ENCODE peak calls at places on chromosome 21, in seven cellular contexts. G, R, O, J, Y, Z and Q are unnamed samples.

GRCh38 chr21:17802568-17802967 is 16.6 kb downstream of the C21orf91 start:
- DNase-seq in Z (no peak), Y (no peak), J (no peak), R (peak; percentile 71), G (no peak), O (no peak), Q (no peak)

GRCh38 chr21:44525431-44526095 is 14.4 kb downstream of the KRTAP10-1 start:
- DNase-seq in Z (no peak), Y (no peak), J (no peak), O (no peak), R (no peak), G (no peak), Q (no peak)

GRCh38 chr21:31395268-31395667 is 51.2 kb upstream of the TIAM1 start:
- DNase-seq in R (no peak), O (no peak), Y (no peak), J (no peak), G (no peak), Z (no peak), Q (no peak)

GRCh38 chr21:42187976-42188653 is 30.8 kb upstream of the ABCG1 start:
- DNase-seq in Y (no peak), R (peak; percentile 46), Z (peak; percentile 69), J (peak; percentile 89), G (peak; percentile 83), O (no peak), Q (no peak)

GRCh38 chr21:42496839-42497202 is 797 bp upstream of the RSPH1 start:
- DNase-seq in R (no peak), O (no peak), Y (no peak), Z (no peak), J (no peak), G (no peak), Q (no peak)

GRCh38 chr21:45294509-45295291 is 7.0 kb upstream of the POFUT2 start:
- DNase-seq in R (peak; percentile 97), G (no peak), J (no peak), Y (peak; percentile 89), O (peak; percentile 95), Z (no peak), Q (no peak)

GRCh38 chr21:41147979-41148355 is 20.0 kb upstream of the BACE2 start:
- DNase-seq in R (no peak), G (no peak), J (no peak), O (no peak), Z (no peak), Y (no peak), Q (no peak)

GRCh38 chr21:25080706-25081495 is 526.4 kb downstream of the MRPL39 start:
- DNase-seq in J (no peak), R (no peak), O (no peak), Y (no peak), Z (no peak), G (no peak), Q (no peak)

GRCh38 chr21:41961282-41961701 is 7.5 kb upstream of the C2CD2 start:
- DNase-seq in J (no peak), O (no peak), Y (no peak), R (no peak), G (no peak), Z (no peak), Q (no peak)

GRCh38 chr21:44991538-44992483 is 52.0 kb downstream of the SLX9 start:
- DNase-seq in R (no peak), Y (no peak), J (no peak), G (no peak), O (no peak), Z (no peak), Q (no peak)

GRCh38 chr21:36610201-36610600 is 88.7 kb upstream of the SIM2 start:
- DNase-seq in J (no peak), O (no peak), Z (no peak), R (no peak), Y (no peak), G (no peak), Q (no peak)

GRCh38 chr21:46171996-46172862 is 12.0 kb downstream of the SPATC1L start:
- DNase-seq in G (no peak), Y (no peak), R (no peak), Z (no peak), J (no peak), O (no peak), Q (no peak)

GRCh38 chr21:42013338-42013737 is 3.2 kb upstream of the ZBTB21 start:
- DNase-seq in Z (no peak), G (no peak), R (no peak), O (no peak), Y (no peak), J (no peak), Q (no peak)

GRCh38 chr21:24861471-24861870 is 745.8 kb downstream of the MRPL39 start:
- DNase-seq in Z (no peak), J (no peak), R (no peak), G (no peak), O (no peak), Y (no peak), Q (no peak)

GRCh38 chr21:45309069-45309521 is 21.4 kb upstream of the POFUT2 start:
- DNase-seq in Y (peak; percentile 91), O (no peak), Z (peak; percentile 55), J (peak; percentile 50), R (peak; percentile 88), G (peak; percentile 71), Q (peak; percentile 49)

GRCh38 chr21:42375141-42375905 is 9.0 kb upstream of the TFF1 start:
- DNase-seq in O (no peak), Z (peak; percentile 73), R (no peak), J (no peak), Y (no peak), G (no peak), Q (no peak)

GRCh38 chr21:39184050-39184980 is 1.1 kb upstream of the PSMG1 start:
- DNase-seq in O (no peak), G (no peak), Y (no peak), Z (peak; percentile 25), J (peak; percentile 61), R (no peak), Q (peak; percentile 45)

GRCh38 chr21:15625363-15625762 is 104.4 kb upstream of the USP25 start:
- DNase-seq in Y (no peak), R (no peak), Z (no peak), J (no peak), O (no peak), G (no peak), Q (no peak)

GRCh38 chr21:41713495-41714281 is 53.2 kb downstream of the RIPK4 start:
- DNase-seq in Y (no peak), O (no peak), R (no peak), J (no peak), G (no peak), Z (peak; percentile 93), Q (no peak)

GRCh38 chr21:42056996-42057689 is 14.0 kb upstream of the UMODL1 start:
- DNase-seq in Z (peak; percentile 83), Y (peak; percentile 81), G (no peak), J (no peak), R (no peak), O (no peak), Q (no peak)

GRCh38 chr21:38282921-38283320 is 26.1 kb downstream of the KCNJ15 start:
- DNase-seq in O (no peak), Y (no peak), J (no peak), R (no peak), Z (no peak), G (no peak), Q (no peak)